ENCODE peak calls at places on chromosomes 16 and 17, in four cellular contexts. B is H1, A is GM12878, N is HepG2. F is an unnamed sample.

GRCh38 chr16:47851026-47851610 is 304.7 kb downstream of the ABCC12 start:
- DNase-seq in B (peak), A (no peak), N (no peak), F (no peak)

GRCh38 chr17:51029142-51029541 is 91.5 kb downstream of the SPAG9 start:
- DNase-seq in B (no peak), A (no peak), N (no peak), F (no peak)

GRCh38 chr17:49193513-49194296 is 16.7 kb downstream of the GNGT2 start:
- DNase-seq in N (no peak), B (peak), A (peak), F (no peak)

GRCh38 chr16:31476305-31477219 is 4.6 kb downstream of the TGFB1I1 start:
- DNase-seq in B (peak), A (no peak), N (peak), F (no peak)

GRCh38 chr16:50261160-50261706 is 5.1 kb upstream of the ADCY7 start:
- DNase-seq in B (no peak), A (no peak), N (no peak), F (no peak)

GRCh38 chr17:45384800-45385262 is 47.8 kb downstream of the ARHGAP27 start:
- DNase-seq in B (peak), A (no peak), N (no peak), F (no peak)

GRCh38 chr17:29753845-29754439 is 131.2 kb upstream of the CORO6 start:
- DNase-seq in A (peak), B (no peak), N (no peak), F (no peak)

GRCh38 chr17:50956750-50957523 is 90.8 kb upstream of the TOB1 start:
- DNase-seq in B (peak), A (no peak), N (peak), F (peak)

GRCh38 chr17:69501591-69502468 is 87.3 kb downstream of the MAP2K6 start:
- DNase-seq in B (no peak), N (peak), A (no peak), F (no peak)

DNA sequence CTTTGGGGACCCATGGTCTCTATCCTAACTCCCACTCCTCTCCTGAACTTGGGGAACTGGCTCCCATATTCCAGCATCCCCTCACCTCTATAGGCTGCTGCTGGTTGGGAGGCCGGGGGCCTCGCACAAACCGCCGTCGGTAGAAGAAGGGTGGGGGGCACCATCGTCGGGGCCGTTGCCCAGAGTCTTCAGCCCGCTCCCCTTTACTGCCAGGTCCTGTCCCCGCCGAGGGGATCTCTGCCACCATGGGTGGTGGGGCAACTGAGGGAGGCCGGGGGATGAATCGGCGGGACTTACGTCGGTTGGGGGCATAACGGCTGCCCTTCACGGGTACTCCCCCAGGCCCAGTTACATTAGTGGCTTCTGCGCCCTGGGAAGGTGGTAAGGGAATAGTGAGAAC is 4.3 kb downstream of the YBX2 start:
- DNase-seq in N (no peak), B (no peak), A (no peak), F (no peak)
- H3K9ac ChIP-seq in N (no peak), B (no peak), A (no peak), F (no peak)

DNA sequence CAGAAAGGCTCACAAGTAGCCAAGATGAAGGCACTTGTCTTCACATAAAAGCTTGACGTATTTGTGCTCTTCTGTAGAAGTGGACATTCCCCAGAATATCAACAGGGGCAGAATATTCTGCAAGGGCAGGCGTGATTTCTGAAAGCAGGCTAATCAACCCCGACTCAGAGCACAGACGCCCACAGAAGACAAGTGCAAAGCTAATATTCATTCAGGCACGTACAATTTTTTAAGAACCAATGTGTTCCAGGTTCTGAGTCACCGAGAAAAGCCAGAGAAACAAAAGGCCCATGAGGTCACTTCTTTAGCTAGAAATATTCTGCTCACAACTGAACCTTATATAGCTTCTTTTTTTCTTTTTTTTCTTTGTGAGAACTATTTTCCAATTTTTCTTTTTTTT is 121.6 kb downstream of the DNAH9 start:
- DNase-seq in B (no peak), N (no peak), A (no peak), F (no peak)
- TF ChIP-seq ZNF274 in B (no peak), N (no peak), A (no peak), F (no peak)

GRCh38 chr16:81602377-81602776 is 157.8 kb downstream of the CMIP start:
- DNase-seq in N (no peak), A (no peak), B (no peak), F (no peak)

GRCh38 chr16:81602792-81603191 is 158.2 kb downstream of the CMIP start:
- DNase-seq in B (no peak), A (no peak), N (no peak), F (no peak)

GRCh38 chr16:81607006-81607405 is 162.4 kb downstream of the CMIP start:
- DNase-seq in A (no peak), N (no peak), B (no peak), F (no peak)

GRCh38 chr16:81606039-81606438 is 161.4 kb downstream of the CMIP start:
- DNase-seq in B (no peak), N (no peak), A (no peak), F (no peak)

GRCh38 chr16:81604960-81605383 is 160.4 kb downstream of the CMIP start:
- DNase-seq in N (no peak), A (no peak), B (no peak), F (no peak)
- TF ChIP-seq SUZ12 in N (no peak), A (no peak), B (no peak), F (no peak)

GRCh38 chr16:11585460-11586374 is 1.0 kb downstream of the LITAF start:
- DNase-seq in B (no peak), A (no peak), N (peak), F (no peak)
- H3K9ac ChIP-seq in B (no peak), A (peak), N (peak), F (peak)

DNA sequence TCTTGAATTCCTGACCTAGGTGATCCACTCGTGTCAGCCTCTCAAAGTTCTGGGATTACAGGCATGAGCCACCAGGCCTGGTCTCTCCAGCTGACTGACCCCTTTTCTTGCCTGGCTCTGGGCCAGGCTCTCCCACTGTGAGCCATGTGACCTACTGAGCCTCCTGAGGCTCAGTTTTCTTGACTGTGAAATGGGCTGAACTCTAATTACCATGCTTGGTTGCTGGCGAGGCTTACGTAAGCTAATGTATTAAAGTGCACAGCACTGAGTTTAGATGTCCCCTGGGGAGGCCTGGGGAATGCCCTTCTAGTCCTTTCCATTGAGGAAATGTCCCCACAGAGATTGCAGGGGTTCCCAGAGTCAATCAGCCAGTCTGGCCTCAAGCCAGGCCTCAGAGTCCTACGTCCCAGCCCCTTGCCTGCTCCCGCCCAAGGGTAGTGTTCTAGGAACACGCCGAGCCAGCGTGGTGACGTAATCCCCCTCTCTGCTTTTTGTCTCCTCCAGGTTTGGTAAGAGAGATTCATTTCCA is 45.8 kb upstream of the LGALS9 start:
- DNase-seq in B (no peak), A (no peak), N (no peak), F (no peak)
- TF ChIP-seq ZNF274 in B (no peak), A (no peak), N (no peak), F (no peak)

GRCh38 chr17:81527591-81528383 is at the start of gene FSCN2:
- DNase-seq in N (no peak), B (no peak), A (no peak), F (no peak)
- TF ChIP-seq SUZ12 in N (no peak), B (no peak), A (no peak), F (no peak)

GRCh38 chr17:16351831-16352230 is 1.4 kb downstream of the CENPV start:
- DNase-seq in B (no peak), A (no peak), N (no peak), F (no peak)
- H3K9ac ChIP-seq in B (peak), A (peak), N (peak), F (peak)

DNA sequence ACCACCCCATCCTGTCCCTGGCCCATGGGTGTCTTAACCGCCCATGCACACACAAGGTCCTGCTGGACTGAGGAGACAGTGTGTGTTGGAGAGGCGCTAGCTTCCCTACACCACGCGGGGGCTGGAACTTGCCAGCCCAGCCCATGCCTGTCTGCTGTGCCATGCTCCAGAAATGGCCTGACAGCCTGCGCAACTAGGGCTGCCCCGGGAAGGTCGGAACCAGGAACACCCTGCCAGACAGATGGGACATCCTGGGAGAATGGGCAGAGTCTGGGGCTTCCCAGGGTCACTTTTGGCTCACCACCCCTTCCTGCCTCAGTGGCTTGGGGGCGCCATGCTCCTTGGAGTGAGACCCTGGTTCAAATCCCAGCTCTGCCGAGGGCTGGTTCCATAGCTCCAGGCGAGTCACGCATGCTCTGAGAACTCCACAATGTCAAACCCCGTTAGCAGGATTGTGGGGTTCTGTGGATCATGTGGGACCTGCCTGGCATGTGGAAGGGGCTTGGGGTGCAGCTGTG is 36.2 kb downstream of the SREBF1 start:
- DNase-seq in B (no peak), A (no peak), N (no peak), F (no peak)
- TF ChIP-seq ZNF274 in B (no peak), A (no peak), N (no peak), F (no peak)

GRCh38 chr16:89365044-89365467 is 125.3 kb downstream of the ANKRD11 start:
- DNase-seq in N (no peak), B (no peak), A (no peak), F (no peak)
- TF ChIP-seq SUZ12 in N (no peak), B (no peak), A (no peak), F (no peak)

F was measured in NT2/D1.